ENCODE peak calls at places on chromosomes 5 and 9, in six cellular contexts. T, I, W, V, Q and N are unnamed samples.

GRCh38 chr5:162683280-162683679 is 615.7 kb downstream of the GABRG2 start:
- ATAC-seq in T (no peak), I (no peak), W (no peak), V (peak), Q (no peak), N (no peak)

GRCh38 chr5:71971862-71972261 is 135.4 kb upstream of the MAP1B start:
- ATAC-seq in T (no peak), I (no peak), W (no peak), V (no peak), Q (no peak), N (no peak)

GRCh38 chr5:120435129-120435528 is 29.0 kb upstream of the PRR16 start:
- ATAC-seq in T (no peak), I (no peak), W (no peak), V (no peak), Q (no peak), N (no peak)

GRCh38 chr9:34572628-34573027 is 16.9 kb downstream of the CNTFR start:
- ATAC-seq in T (no peak), I (no peak), W (no peak), V (peak), Q (no peak), N (no peak)

GRCh38 chr9:74940600-74940999 is 12.1 kb downstream of the C9orf40 start:
- ATAC-seq in T (no peak), I (no peak), W (no peak), V (peak), Q (peak), N (no peak)

GRCh38 chr9:127927457-127928231 is 2.9 kb downstream of the PIP5KL1 start:
- ATAC-seq in T (peak), I (peak), W (peak), V (peak), Q (peak), N (peak)

GRCh38 chr5:157130933-157131332 is 11.7 kb downstream of the MED7 start:
- ATAC-seq in T (no peak), I (no peak), W (no peak), V (no peak), Q (peak), N (no peak)

GRCh38 chr5:67493676-67494075 is 297.1 kb upstream of the CD180 start:
- ATAC-seq in T (no peak), I (peak), W (no peak), V (peak), Q (peak), N (peak)

GRCh38 chr9:82234160-82234943 is 245.8 kb downstream of the SPATA31D1 start:
- ATAC-seq in T (no peak), I (no peak), W (no peak), V (no peak), Q (no peak), N (no peak)

GRCh38 chr5:138553437-138554095 is 10.5 kb upstream of the ETF1 start:
- ATAC-seq in T (no peak), I (peak), W (no peak), V (no peak), Q (peak), N (no peak)

GRCh38 chr9:104900324-104900723 is 27.6 kb downstream of the ABCA1 start:
- ATAC-seq in T (no peak), I (no peak), W (no peak), V (no peak), Q (no peak), N (peak)

GRCh38 chr5:97909541-97909940 is 726.5 kb upstream of the RIOK2 start:
- ATAC-seq in T (no peak), I (no peak), W (no peak), V (no peak), Q (no peak), N (no peak)

GRCh38 chr9:126842220-126842842 is 18.1 kb upstream of the ZBTB34 start:
- ATAC-seq in T (no peak), I (no peak), W (no peak), V (no peak), Q (peak), N (no peak)

GRCh38 chr9:70229579-70229978 is 29.2 kb upstream of the SMC5 start:
- ATAC-seq in T (no peak), I (peak), W (no peak), V (no peak), Q (peak), N (no peak)

GRCh38 chr9:98038958-98039357 is 17.6 kb upstream of the NANS start:
- ATAC-seq in T (no peak), I (no peak), W (no peak), V (no peak), Q (peak), N (no peak)

GRCh38 chr9:115262477-115262876 is 144.5 kb upstream of the TNC start:
- ATAC-seq in T (peak), I (peak), W (no peak), V (peak), Q (no peak), N (peak)